ENCODE peak calls at places on chromosomes 6 and 20, in nine cellular contexts. X is mammary epithelial cell; D is naive thymus-derived CD4-positive, alpha-beta T cell; Y is heart left ventricle; W is mesenchymal stem cell; B is colonic mucosa; V is fibroblast of lung; L is ascending aorta; U is tibial artery. N is an unnamed sample. For H3K4me1, the result is how much of the 10 kb centered on the place peaks cover.

GRCh38 chr6:71649893-71650292 is 236.5 kb upstream of the RIMS1 start:
- DNase-seq in L (no peak), X (no peak), Y (no peak), W (no peak), V (no peak), D (no peak), B (no peak), U (no peak), N (no peak)

GRCh38 chr6:32192608-32193039 is at the start of gene GPSM3:
- DNase-seq in W (peak), D (peak), X (no peak), U (peak), L (no peak), B (peak), Y (peak), V (peak), N (no peak)

GRCh38 chr6:152598858-152599537 is 38.2 kb downstream of the SYNE1 start:
- DNase-seq in W (no peak), B (no peak), L (no peak), V (no peak), U (no peak), Y (peak), D (no peak), X (no peak), N (no peak)

GRCh38 chr20:23907579-23907978 is 28.0 kb upstream of the CST5 start:
- DNase-seq in X (no peak), B (no peak), V (no peak), D (no peak), U (no peak), Y (no peak), L (no peak), W (no peak), N (no peak)

GRCh38 chr6:6004147-6004995 is 2.4 kb downstream of the NRN1 start:
- DNase-seq in V (no peak), B (no peak), Y (no peak), X (peak), U (no peak), L (no peak), W (no peak), D (no peak), N (peak)

GRCh38 chr6:150091466-150091865 is 22.5 kb upstream of the ULBP3 start:
- DNase-seq in L (no peak), X (peak), D (no peak), B (no peak), Y (no peak), U (no peak), W (no peak), V (peak), N (no peak)

GRCh38 chr20:32539063-32539816 is 45.9 kb downstream of the NOL4L start:
- DNase-seq in V (no peak), X (no peak), U (no peak), B (peak), W (no peak), Y (no peak), D (no peak), L (no peak), N (no peak)

GRCh38 chr6:79267128-79267527 is 32.6 kb upstream of the HMGN3 start:
- DNase-seq in X (no peak), Y (no peak), D (no peak), L (no peak), V (no peak), U (no peak), B (no peak), W (no peak), N (no peak)

GRCh38 chr6:15386110-15386755 is 140.4 kb downstream of the JARID2 start:
- DNase-seq in D (no peak), V (no peak), B (no peak), Y (no peak), X (no peak), W (no peak), L (no peak), U (no peak), N (no peak)

GRCh38 chr6:89567635-89568390 is 70.7 kb downstream of the LYRM2 start:
- DNase-seq in D (no peak), Y (no peak), X (no peak), B (no peak), L (no peak), W (no peak), V (no peak), U (no peak), N (no peak)

GRCh38 chr20:57762531-57763234 is 52.9 kb upstream of the PMEPA1 start:
- DNase-seq in W (no peak), L (peak), U (peak), V (no peak), Y (no peak), D (no peak), B (no peak), X (no peak), N (no peak)

GRCh38 chr6:10202111-10202510 is 212.8 kb downstream of the TFAP2A start:
- DNase-seq in U (no peak), D (no peak), Y (no peak), L (no peak), V (no peak), B (no peak), W (no peak), X (peak), N (no peak)

GRCh38 chr6:137873273-137873762 is 6.3 kb downstream of the TNFAIP3 start:
- DNase-seq in W (peak), B (peak), V (peak), Y (peak), L (peak), X (peak), U (peak), D (peak), N (no peak)

GRCh38 chr6:150070236-150070860 is 1.4 kb upstream of the ULBP3 start:
- DNase-seq in B (no peak), X (peak), Y (no peak), L (no peak), V (no peak), D (no peak), W (no peak), U (peak), N (no peak)

GRCh38 chr6:121645100-121645745 is 209.8 kb downstream of the GJA1 start:
- DNase-seq in V (peak), X (no peak), D (no peak), B (no peak), W (no peak), U (no peak), L (no peak), Y (no peak), N (no peak)

GRCh38 chr20:44033873-44034272 is 119.2 kb downstream of the TOX2 start:
- DNase-seq in D (no peak), X (no peak), Y (no peak), W (no peak), L (peak), B (no peak), V (no peak), U (no peak), N (no peak)

GRCh38 chr6:87932361-87932760 is 115.3 kb upstream of the SPACA1 start:
- DNase-seq in W (no peak), B (no peak), Y (no peak), U (no peak), X (no peak), D (no peak), L (no peak), V (no peak), N (no peak)
- H3K4me1 ChIP-seq in W (under half), B (under half), Y (under half), U (under half), X (under half), D (under half), L (under half), V (under half), N (under half)

DNA sequence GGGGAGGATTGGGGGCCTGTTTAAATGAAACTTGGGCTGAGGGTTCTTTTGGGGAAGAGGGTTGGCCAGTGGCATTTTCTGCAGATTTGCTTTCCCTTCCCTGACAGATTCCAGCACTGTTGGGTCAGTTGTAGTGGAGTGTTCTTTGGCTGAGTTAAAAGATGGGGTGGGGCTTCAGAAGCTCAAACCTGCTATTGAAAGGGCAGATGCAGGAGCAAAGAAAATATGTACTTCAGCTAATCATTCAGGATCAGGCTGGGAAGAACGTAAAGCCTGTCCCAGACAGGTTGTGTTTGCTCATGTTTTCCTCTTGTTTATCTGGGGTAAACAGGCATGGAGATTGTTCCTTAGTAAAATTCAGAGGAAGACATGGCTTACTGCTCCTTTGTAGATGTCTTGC is 2.5 kb downstream of the SASH1 start:
- DNase-seq in Y (no peak), X (no peak), U (no peak), B (no peak), D (no peak), W (peak), V (no peak), L (no peak), N (no peak)
- H3K4me1 ChIP-seq in Y (under half), X (under half), U (under half), B (under half), D (under half), W (under half), V (under half), L (under half), N (under half)

GRCh38 chr20:3896302-3896701 is 7.1 kb downstream of the PANK2 start:
- DNase-seq in X (no peak), D (no peak), W (peak), U (no peak), V (peak), B (no peak), L (no peak), Y (no peak), N (no peak)
- H3K4me1 ChIP-seq in X (under half), D (under half), W (under half), U (under half), V (under half), B (under half), L (under half), Y (half or more), N (half or more)

GRCh38 chr20:9613871-9614270 is 99.5 kb downstream of the LAMP5 start:
- DNase-seq in U (no peak), L (no peak), V (no peak), Y (no peak), B (no peak), X (no peak), D (no peak), W (no peak), N (no peak)

GRCh38 chr20:9616455-9616805 is 102.0 kb downstream of the LAMP5 start:
- DNase-seq in V (no peak), W (no peak), B (no peak), L (no peak), X (no peak), U (no peak), D (no peak), Y (no peak), N (no peak)

GRCh38 chr20:9615766-9616454 is 101.5 kb downstream of the LAMP5 start:
- DNase-seq in W (no peak), B (no peak), V (no peak), U (no peak), Y (no peak), L (no peak), X (no peak), D (no peak), N (no peak)

GRCh38 chr20:9617062-9617461 is 102.7 kb downstream of the LAMP5 start:
- DNase-seq in X (peak), V (peak), W (peak), L (peak), U (no peak), Y (peak), B (peak), D (no peak), N (no peak)

GRCh38 chr20:9615118-9615517 is 100.7 kb downstream of the LAMP5 start:
- DNase-seq in U (no peak), Y (no peak), L (no peak), W (no peak), B (no peak), V (no peak), X (no peak), D (no peak), N (no peak)
- H3K4me1 ChIP-seq in U (under half), Y (under half), L (under half), W (under half), B (under half), V (under half), X (under half), D (under half), N (under half)

DNA sequence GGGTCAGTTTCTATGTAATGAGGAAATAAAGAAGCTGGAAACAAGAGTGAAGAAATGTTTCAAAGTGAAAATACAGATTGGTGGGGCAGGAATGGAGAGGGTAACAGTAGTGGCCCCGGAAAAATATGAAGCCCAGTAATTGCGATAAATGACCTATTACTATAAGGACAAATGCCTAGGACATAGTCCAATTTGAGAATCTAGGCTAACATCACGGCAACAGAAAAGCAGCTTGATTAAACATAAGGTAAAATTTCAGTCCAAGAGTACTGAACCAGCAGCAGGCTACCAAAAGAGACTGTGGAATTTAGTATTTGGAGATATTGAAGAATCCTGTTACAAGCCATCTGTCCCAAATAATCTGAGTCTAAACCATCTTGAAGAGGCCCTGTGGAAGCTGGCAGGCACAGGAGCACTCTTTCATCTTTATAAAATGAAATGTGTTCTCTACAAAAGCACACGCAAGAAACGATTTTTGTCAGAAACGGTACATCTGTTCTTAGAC is 49.4 kb downstream of the ELOVL5 start:
- DNase-seq in Y (no peak), B (no peak), U (no peak), L (no peak), D (no peak), V (no peak), W (no peak), X (no peak), N (no peak)
- H3K4me1 ChIP-seq in Y (half or more), B (under half), U (under half), L (under half), D (under half), V (under half), W (under half), X (under half), N (half or more)

DNA sequence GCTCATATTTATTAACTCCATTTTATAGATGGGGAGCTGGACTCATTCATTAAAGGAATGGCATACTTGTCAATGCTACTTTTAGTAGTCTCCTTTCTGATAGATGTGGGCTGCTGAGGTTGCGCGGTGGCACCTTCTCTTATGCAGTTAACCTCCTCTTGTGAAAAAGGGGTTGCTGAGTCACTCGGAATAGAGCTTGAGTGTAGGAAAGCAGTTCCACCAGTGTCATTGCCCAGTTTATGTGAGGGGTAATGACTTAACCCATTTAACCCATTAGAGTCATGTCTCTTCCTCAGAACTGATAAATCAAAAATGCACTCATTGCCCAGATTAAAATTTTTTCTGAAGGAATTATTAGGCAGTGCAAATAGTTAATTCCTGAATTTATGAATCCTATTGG is 6.3 kb downstream of the MAPK14 start:
- DNase-seq in W (peak), L (no peak), U (no peak), Y (no peak), V (peak), B (no peak), X (peak), D (no peak), N (no peak)
- H3K4me1 ChIP-seq in W (under half), L (under half), U (under half), Y (half or more), V (under half), B (under half), X (under half), D (under half), N (half or more)

GRCh38 chr6:30726506-30727413 is 6.6 kb downstream of the TUBB start:
- DNase-seq in Y (no peak), U (no peak), X (no peak), V (no peak), B (no peak), L (no peak), W (peak), D (no peak), N (no peak)
- H3K4me1 ChIP-seq in Y (half or more), U (under half), X (under half), V (under half), B (under half), L (under half), W (under half), D (under half), N (half or more)

GRCh38 chr20:33681288-33681687 is 4.9 kb downstream of the E2F1 start:
- DNase-seq in V (no peak), L (no peak), B (no peak), W (no peak), X (no peak), U (no peak), Y (no peak), D (no peak), N (no peak)

GRCh38 chr20:33684533-33685327 is 1.5 kb downstream of the E2F1 start:
- DNase-seq in U (no peak), W (no peak), B (no peak), X (no peak), D (no peak), V (no peak), L (no peak), Y (no peak), N (no peak)

GRCh38 chr20:33680681-33681080 is 5.5 kb downstream of the E2F1 start:
- DNase-seq in W (no peak), B (no peak), V (peak), D (no peak), Y (no peak), X (no peak), L (no peak), U (peak), N (no peak)

GRCh38 chr20:33679758-33680485 is 5.7 kb upstream of the NECAB3 start:
- DNase-seq in D (no peak), W (no peak), V (no peak), Y (no peak), X (no peak), L (no peak), B (no peak), U (no peak), N (no peak)

GRCh38 chr20:33681728-33682353 is 4.3 kb downstream of the E2F1 start:
- DNase-seq in X (no peak), D (no peak), L (no peak), W (no peak), U (no peak), V (no peak), B (no peak), Y (no peak), N (no peak)
- H3K4me1 ChIP-seq in X (under half), D (under half), L (under half), W (under half), U (under half), V (under half), B (under half), Y (under half), N (under half)

GRCh38 chr6:38262609-38263008 is 377.1 kb downstream of the BTBD9 start:
- DNase-seq in W (peak), X (peak), V (peak), Y (no peak), D (no peak), L (no peak), U (no peak), B (no peak), N (no peak)

GRCh38 chr6:38262041-38262440 is 377.7 kb downstream of the BTBD9 start:
- DNase-seq in B (no peak), X (peak), V (peak), U (no peak), L (no peak), Y (no peak), D (no peak), W (peak), N (no peak)

GRCh38 chr6:38266921-38267354 is 372.8 kb downstream of the BTBD9 start:
- DNase-seq in Y (no peak), L (no peak), B (no peak), U (no peak), X (no peak), V (peak), D (no peak), W (no peak), N (no peak)

GRCh38 chr6:38261626-38262025 is 378.1 kb downstream of the BTBD9 start:
- DNase-seq in W (no peak), Y (no peak), U (no peak), D (no peak), B (no peak), X (no peak), V (no peak), L (no peak), N (no peak)

DNA sequence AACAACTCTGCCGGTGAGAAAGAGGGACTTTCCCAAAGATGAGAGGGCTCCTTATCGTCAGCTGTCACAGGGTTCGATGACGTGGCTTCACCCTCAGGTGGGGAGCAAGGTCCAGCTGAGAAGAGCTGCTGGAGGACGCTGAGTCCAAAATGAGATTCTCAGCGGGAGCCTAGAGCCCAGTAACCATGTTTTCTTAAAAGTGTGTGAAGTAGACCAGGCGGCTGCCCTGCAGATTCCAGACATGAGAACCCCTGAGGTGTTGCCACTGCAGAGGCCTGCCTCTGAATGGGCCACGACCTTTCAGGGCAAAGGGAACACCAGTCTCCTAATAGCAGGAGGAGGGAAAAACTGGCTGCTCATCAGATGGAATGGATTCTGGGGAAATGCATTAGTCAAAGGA is 375.1 kb downstream of the BTBD9 start:
- DNase-seq in U (no peak), Y (no peak), B (no peak), D (no peak), X (no peak), L (no peak), V (peak), W (peak), N (no peak)
- H3K4me1 ChIP-seq in U (under half), Y (under half), B (under half), D (under half), X (under half), L (under half), V (under half), W (under half), N (under half)

DNA sequence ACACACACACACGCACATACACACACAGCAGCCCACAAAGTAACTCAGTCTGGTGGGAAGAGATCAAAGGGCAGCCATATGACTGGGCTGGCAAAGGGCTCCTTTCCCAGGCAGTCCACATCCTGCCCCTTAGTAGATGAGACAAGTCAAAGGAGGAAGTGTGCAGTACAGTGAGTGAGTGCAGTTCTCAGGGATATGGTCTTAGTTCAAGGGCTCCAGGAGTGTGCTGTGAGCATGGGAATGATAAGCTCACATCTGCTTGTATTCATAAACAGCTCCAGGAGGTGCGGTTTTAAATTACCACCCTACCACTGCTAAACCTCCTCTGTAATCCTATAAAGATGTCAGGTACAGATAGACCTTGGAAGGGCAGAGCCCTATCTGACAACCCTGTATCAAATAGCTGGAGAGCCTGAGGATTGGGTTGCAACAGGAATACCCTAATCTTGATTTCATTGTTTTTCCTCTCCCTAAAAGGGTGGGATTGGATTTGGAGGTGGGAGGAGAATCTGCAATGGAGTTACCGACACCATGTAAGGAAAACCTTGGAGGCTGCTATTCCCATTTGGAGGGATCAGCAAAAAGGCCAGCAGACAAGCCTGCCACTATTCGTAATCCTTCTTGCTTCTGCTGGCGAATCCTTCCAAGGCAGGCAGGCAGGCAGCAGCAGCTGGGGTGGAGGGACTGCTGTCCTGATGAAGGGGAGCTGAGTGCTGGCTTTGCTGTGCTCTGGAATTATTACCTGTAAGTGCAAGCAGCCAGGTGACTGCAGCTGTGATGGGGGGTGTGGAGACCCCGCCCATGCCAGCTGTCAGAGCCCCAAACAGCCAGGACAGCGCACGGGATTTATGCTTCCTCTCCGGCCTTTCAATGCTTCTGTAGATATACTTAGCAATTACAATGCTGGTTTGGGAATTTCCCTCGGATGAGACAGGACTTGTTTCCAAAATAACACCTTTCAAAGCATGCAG is 342.7 kb downstream of the PRL start:
- DNase-seq in D (no peak), L (no peak), Y (peak), U (no peak), V (peak), W (peak), X (peak), B (peak), N (no peak)
- H3K4me1 ChIP-seq in D (under half), L (under half), Y (under half), U (under half), V (under half), W (under half), X (under half), B (under half), N (under half)

N was measured in vagina.